ENCODE peak calls at places on chromosomes 11 and 22, in six cellular contexts. O is neural progenitor cell; R is body of pancreas; F is tibial artery; T is effector memory CD4-positive, alpha-beta T cell; N is CD4-positive, CD25-positive, alpha-beta regulatory T cell. E is an unnamed sample. For H3K4me1 and H3K36me3, the result is how much of the 10 kb centered on the place peaks cover.

GRCh38 chr11:44993971-44994705 is 43.5 kb upstream of the TP53I11 start:
- DNase-seq in O (no peak), R (peak), F (no peak), T (no peak), N (no peak), E (no peak)

GRCh38 chr11:61022311-61023085 is 51.0 kb downstream of the CD6 start:
- DNase-seq in O (no peak), R (no peak), F (no peak), T (no peak), N (no peak), E (no peak)

GRCh38 chr11:64856382-64857227 is 12.2 kb upstream of the CDC42BPG start:
- DNase-seq in O (no peak), R (peak), F (peak), T (no peak), N (peak), E (no peak)

GRCh38 chr11:49302360-49302759 is 94.0 kb upstream of the FOLH1 start:
- DNase-seq in O (no peak), R (no peak), F (no peak), T (no peak), N (no peak), E (no peak)

GRCh38 chr11:45211732-45212131 is 65.3 kb downstream of the PRDM11 start:
- DNase-seq in O (no peak), R (no peak), F (no peak), T (no peak), N (no peak), E (no peak)

GRCh38 chr11:107665016-107665415 is 46.8 kb downstream of the SLN start:
- DNase-seq in O (no peak), R (no peak), F (no peak), T (no peak), N (no peak), E (no peak)

GRCh38 chr11:120392299-120392698 is 56.1 kb downstream of the ARHGEF12 start:
- DNase-seq in O (no peak), R (no peak), F (no peak), T (no peak), N (no peak), E (no peak)

GRCh38 chr11:14361951-14362350 is 3.0 kb upstream of the RRAS2 start:
- DNase-seq in O (no peak), R (no peak), F (no peak), T (no peak), N (no peak), E (no peak)

GRCh38 chr22:27718186-27719032 is 83.1 kb downstream of the MN1 start:
- DNase-seq in O (no peak), R (peak), F (peak), T (no peak), N (no peak), E (no peak)

GRCh38 chr11:98029832-98030231 is 990.9 kb upstream of the CNTN5 start:
- DNase-seq in O (no peak), R (no peak), F (no peak), T (no peak), N (no peak), E (no peak)

GRCh38 chr11:73239571-73240189 is 21.6 kb downstream of the P2RY2 start:
- DNase-seq in O (no peak), R (peak), F (no peak), T (no peak), N (no peak), E (no peak)

GRCh38 chr11:120545813-120546212 is 34.3 kb downstream of the GRIK4 start:
- DNase-seq in O (no peak), R (no peak), F (no peak), T (no peak), N (no peak), E (no peak)

GRCh38 chr11:44572884-44573283 is 7.4 kb downstream of the CD82 start:
- DNase-seq in O (no peak), R (peak), F (no peak), T (no peak), N (no peak), E (no peak)

GRCh38 chr11:7911011-7911410 is 20.1 kb downstream of the OR10A6 start:
- DNase-seq in O (no peak), R (no peak), F (no peak), T (no peak), N (no peak), E (no peak)

GRCh38 chr11:11973866-11974265 is 34.6 kb downstream of the DKK3 start:
- DNase-seq in O (no peak), R (no peak), F (no peak), T (no peak), N (no peak), E (peak)

GRCh38 chr11:11977206-11977938 is 31.1 kb downstream of the DKK3 start:
- DNase-seq in O (no peak), R (peak), F (peak), T (no peak), N (no peak), E (no peak)

GRCh38 chr11:11976476-11977187 is 31.8 kb downstream of the DKK3 start:
- DNase-seq in O (no peak), R (no peak), F (no peak), T (no peak), N (no peak), E (no peak)

GRCh38 chr11:11973361-11973800 is 35.0 kb downstream of the DKK3 start:
- DNase-seq in O (no peak), R (peak), F (peak), T (no peak), N (no peak), E (no peak)

GRCh38 chr11:11975201-11976092 is 33.0 kb downstream of the DKK3 start:
- DNase-seq in O (no peak), R (no peak), F (no peak), T (no peak), N (no peak), E (no peak)
- H3K4me1 ChIP-seq in O (under half), R (under half), F (under half), T (under half), N (under half), E (under half)

GRCh38 chr22:35997438-35997837 is 31.2 kb downstream of the RBFOX2 start:
- DNase-seq in O (no peak), R (no peak), F (no peak), T (no peak), N (no peak), E (no peak)
- H3K36me3 ChIP-seq in O (under half), R (under half), F (under half), T (under half), N (under half), E (under half)

GRCh38 chr11:123374622-123374968 is 55.5 kb upstream of the GRAMD1B start:
- DNase-seq in O (no peak), R (no peak), F (no peak), T (no peak), N (no peak), E (no peak)

GRCh38 chr11:123377355-123377754 is 52.7 kb upstream of the GRAMD1B start:
- DNase-seq in O (no peak), R (no peak), F (no peak), T (no peak), N (no peak), E (no peak)

GRCh38 chr11:123371506-123372297 is 58.4 kb upstream of the GRAMD1B start:
- DNase-seq in O (no peak), R (no peak), F (no peak), T (no peak), N (no peak), E (no peak)

GRCh38 chr11:123375832-123376231 is 54.2 kb upstream of the GRAMD1B start:
- DNase-seq in O (no peak), R (no peak), F (no peak), T (no peak), N (no peak), E (no peak)

DNA sequence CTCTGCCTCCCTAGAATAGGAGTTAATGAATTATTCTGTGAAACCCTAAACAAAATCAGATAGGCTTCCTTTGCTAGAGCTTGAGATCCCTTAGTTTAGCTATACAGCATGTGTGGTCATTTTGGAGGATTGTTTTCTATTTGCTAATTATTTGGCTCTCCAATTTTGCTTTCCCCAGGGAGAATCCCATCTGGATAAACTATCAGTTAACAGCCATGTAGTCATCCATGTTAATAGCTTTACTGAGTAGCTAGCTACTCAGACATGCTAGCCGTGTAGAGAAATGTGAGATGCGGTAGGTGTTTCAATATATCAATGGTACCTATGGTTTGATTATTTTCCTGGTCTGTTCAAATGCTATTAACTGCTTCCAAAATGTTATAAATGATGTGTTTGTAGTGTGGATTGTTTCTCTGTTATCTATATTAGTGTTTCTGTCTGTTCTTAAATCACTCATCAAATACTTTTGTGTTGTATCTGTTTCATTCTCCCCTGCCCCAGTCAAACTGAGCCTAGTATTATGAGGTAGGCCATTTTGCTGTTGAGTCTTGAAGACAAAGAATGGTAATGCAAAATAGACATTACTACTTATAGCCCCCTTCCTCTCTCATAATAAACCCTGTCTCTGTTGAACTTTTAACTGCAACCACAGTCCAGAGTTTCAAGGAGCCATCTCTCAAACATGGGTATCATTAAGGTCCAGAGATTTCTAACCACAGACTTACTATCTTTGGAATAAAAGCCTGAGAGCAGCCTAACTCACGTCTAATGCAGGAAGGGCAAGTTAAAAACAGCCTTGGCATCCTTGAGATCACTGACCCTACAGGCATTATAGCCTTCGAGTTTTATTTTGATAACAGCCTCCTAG is 56.1 kb upstream of the GRAMD1B start:
- DNase-seq in O (no peak), R (no peak), F (no peak), T (no peak), N (no peak), E (no peak)
- H3K4me1 ChIP-seq in O (under half), R (under half), F (under half), T (under half), N (under half), E (under half)

GRCh38 chr11:75004215-75004614 is 15.5 kb downstream of the NEU3 start:
- DNase-seq in O (no peak), R (no peak), F (no peak), T (no peak), N (no peak), E (no peak)
- H3K36me3 ChIP-seq in O (under half), R (under half), F (under half), T (under half), N (under half), E (under half)

GRCh38 chr11:130640526-130640925 is 192.1 kb downstream of the ADAMTS15 start:
- DNase-seq in O (no peak), R (no peak), F (no peak), T (no peak), N (no peak), E (no peak)
- H3K4me1 ChIP-seq in O (under half), R (under half), F (under half), T (under half), N (under half), E (under half)

GRCh38 chr11:35267504-35267903 is 128.5 kb downstream of the CD44 start:
- DNase-seq in O (no peak), R (no peak), F (no peak), T (no peak), N (no peak), E (no peak)

GRCh38 chr11:35265755-35266454 is 126.9 kb downstream of the CD44 start:
- DNase-seq in O (no peak), R (peak), F (no peak), T (no peak), N (no peak), E (no peak)

GRCh38 chr11:35272391-35272821 is 133.4 kb downstream of the CD44 start:
- DNase-seq in O (no peak), R (no peak), F (no peak), T (no peak), N (no peak), E (no peak)

GRCh38 chr11:35271031-35271430 is 132.1 kb downstream of the CD44 start:
- DNase-seq in O (no peak), R (no peak), F (no peak), T (no peak), N (no peak), E (no peak)

DNA sequence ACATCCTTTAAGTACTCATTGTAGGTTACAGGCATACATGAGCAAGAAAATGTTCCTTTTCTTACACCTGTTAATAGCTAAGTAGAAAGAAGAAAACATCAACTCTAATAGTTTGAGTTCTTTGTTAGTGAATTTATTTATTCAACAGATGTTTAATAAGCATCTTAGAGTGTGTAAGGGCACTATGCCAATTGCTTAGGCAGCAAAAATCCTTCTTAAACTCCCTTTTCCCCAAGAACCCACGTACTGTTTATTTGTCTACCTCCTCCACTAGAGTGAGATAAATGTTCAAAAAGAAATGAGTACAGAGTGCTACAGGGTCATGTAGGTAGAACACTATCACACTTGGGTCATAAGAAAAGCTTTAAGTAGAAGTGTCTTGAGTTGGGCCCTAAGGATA is 131.4 kb downstream of the CD44 start:
- DNase-seq in O (no peak), R (no peak), F (no peak), T (no peak), N (no peak), E (no peak)
- H3K36me3 ChIP-seq in O (under half), R (under half), F (under half), T (under half), N (under half), E (under half)

GRCh38 chr11:86513138-86513537 is 138.5 kb downstream of the CCDC81 start:
- DNase-seq in O (no peak), R (no peak), F (no peak), T (no peak), N (no peak), E (no peak)
- H3K4me1 ChIP-seq in O (under half), R (under half), F (under half), T (under half), N (under half), E (under half)

GRCh38 chr11:86469491-86470388 is 95.1 kb downstream of the CCDC81 start:
- DNase-seq in O (no peak), R (no peak), F (peak), T (no peak), N (no peak), E (no peak)
- H3K36me3 ChIP-seq in O (under half), R (under half), F (under half), T (under half), N (under half), E (under half)